ENCODE peak calls at places on chromosomes 1 and 21, in four cellular contexts. Y, B, Q and J are unnamed samples.

GRCh38 chr1:243420369-243420768 is 164.5 kb downstream of the SDCCAG8 start:
- DNase-seq in Y (no peak), Q (no peak), B (no peak), J (no peak)

GRCh38 chr1:52842643-52843310 is at the start of gene ZYG11A:
- DNase-seq in Y (peak), B (peak), Q (peak), J (peak)

GRCh38 chr1:215228193-215228592 is 145.7 kb downstream of the KCNK2 start:
- DNase-seq in Q (no peak), Y (no peak), B (no peak), J (no peak)

GRCh38 chr1:200314085-200314750 is 95.6 kb downstream of the ZNF281 start:
- DNase-seq in Q (no peak), B (no peak), Y (peak), J (no peak)

GRCh38 chr1:52603680-52604501 is 1.7 kb downstream of the GPX7 start:
- DNase-seq in Y (peak), B (no peak), Q (peak), J (no peak)

GRCh38 chr1:193406901-193407300 is 220.5 kb upstream of the B3GALT2 start:
- DNase-seq in Y (peak), Q (peak), B (no peak), J (no peak)

GRCh38 chr1:197399691-197400521 is 131.9 kb downstream of the CRB1 start:
- DNase-seq in Q (peak), B (no peak), Y (peak), J (peak)

GRCh38 chr1:8077602-8078001 is 51.5 kb upstream of the ERRFI1 start:
- DNase-seq in Y (no peak), Q (no peak), B (no peak), J (no peak)

GRCh38 chr1:209430821-209431259 is 152.7 kb upstream of the CAMK1G start:
- DNase-seq in Y (no peak), B (no peak), Q (no peak), J (no peak)

GRCh38 chr1:246631426-246631825 is 65.2 kb downstream of the CNST start:
- DNase-seq in Q (no peak), Y (peak), B (no peak), J (no peak)

GRCh38 chr1:221688488-221688843 is 53.4 kb downstream of the DUSP10 start:
- DNase-seq in B (no peak), Q (no peak), Y (no peak), J (no peak)

GRCh38 chr1:83692524-83693336 is 306.2 kb downstream of the TTLL7 start:
- DNase-seq in Y (peak), Q (peak), B (no peak), J (peak)

GRCh38 chr1:88462481-88463261 is 221.4 kb upstream of the PKN2 start:
- DNase-seq in Y (peak), Q (peak), B (peak), J (peak)

GRCh38 chr1:244865028-244865371 is 657 bp upstream of the HNRNPU start:
- DNase-seq in Y (peak), B (peak), Q (peak), J (no peak)

GRCh38 chr1:25257176-25257575 is 9.9 kb upstream of the RSRP1 start:
- DNase-seq in Q (no peak), B (no peak), Y (peak), J (no peak)

GRCh38 chr1:87115317-87115885 is 201.0 kb downstream of the HS2ST1 start:
- DNase-seq in Q (no peak), Y (peak), B (no peak), J (no peak)

GRCh38 chr1:155485945-155486344 is 76.7 kb downstream of the ASH1L start:
- DNase-seq in B (no peak), Y (no peak), Q (no peak), J (no peak)

GRCh38 chr1:167542109-167543032 is 11.2 kb downstream of the CREG1 start:
- DNase-seq in Y (no peak), Q (no peak), B (no peak), J (no peak)

GRCh38 chr1:94247146-94248094 is 10.0 kb upstream of the ARHGAP29 start:
- DNase-seq in B (peak), Q (peak), Y (peak), J (no peak)

GRCh38 chr1:172742599-172743500 is 83.9 kb downstream of the FASLG start:
- DNase-seq in Q (peak), Y (peak), B (no peak), J (no peak)

GRCh38 chr1:20477355-20478071 is 8.5 kb downstream of the CAMK2N1 start:
- DNase-seq in Q (no peak), Y (no peak), B (no peak), J (no peak)

GRCh38 chr1:16151985-16152384 is 3.9 kb downstream of the EPHA2 start:
- DNase-seq in Y (no peak), Q (no peak), B (no peak), J (no peak)

GRCh38 chr1:16151200-16151708 is 4.6 kb downstream of the EPHA2 start:
- DNase-seq in Y (peak), B (no peak), Q (no peak), J (no peak)

GRCh38 chr1:16153110-16153998 is 2.5 kb downstream of the EPHA2 start:
- DNase-seq in Y (no peak), Q (no peak), B (no peak), J (no peak)

GRCh38 chr1:16153999-16154673 is 1.7 kb downstream of the EPHA2 start:
- DNase-seq in B (peak), Q (no peak), Y (no peak), J (no peak)

GRCh38 chr1:16152521-16153087 is 3.3 kb downstream of the EPHA2 start:
- DNase-seq in Q (peak), Y (no peak), B (peak), J (no peak)
- H3K4me3 ChIP-seq in Q (no peak), Y (no peak), B (no peak), J (peak)

DNA sequence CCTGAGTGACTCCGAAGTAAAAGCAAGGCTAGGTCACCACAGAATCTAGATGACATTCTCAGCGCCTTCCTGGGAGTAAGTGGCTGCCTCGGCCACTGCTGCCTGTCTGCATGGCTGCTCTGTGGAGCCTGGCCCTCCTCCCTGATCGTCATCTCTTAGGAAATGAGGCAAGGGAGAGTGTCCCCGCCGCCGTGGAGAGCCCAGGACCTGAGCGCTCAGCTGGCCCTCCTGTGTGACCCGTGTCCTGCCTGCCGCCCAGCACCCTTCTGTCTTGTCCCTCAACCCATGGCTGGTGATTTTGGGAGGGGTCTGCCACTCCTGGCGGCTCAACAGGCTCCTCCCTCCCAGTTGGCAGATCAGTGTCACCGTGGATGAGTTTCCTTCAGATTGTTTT is 156.4 kb upstream of the COL6A1 start:
- DNase-seq in Y (no peak), Q (no peak), B (no peak), J (no peak)
- H3K4me3 ChIP-seq in Y (no peak), Q (no peak), B (no peak), J (no peak)

GRCh38 chr1:231019711-231020110 is 20.3 kb downstream of the FAM89A start:
- DNase-seq in Q (no peak), Y (no peak), B (no peak), J (no peak)
- H3K4me3 ChIP-seq in Q (no peak), Y (no peak), B (no peak), J (no peak)

DNA sequence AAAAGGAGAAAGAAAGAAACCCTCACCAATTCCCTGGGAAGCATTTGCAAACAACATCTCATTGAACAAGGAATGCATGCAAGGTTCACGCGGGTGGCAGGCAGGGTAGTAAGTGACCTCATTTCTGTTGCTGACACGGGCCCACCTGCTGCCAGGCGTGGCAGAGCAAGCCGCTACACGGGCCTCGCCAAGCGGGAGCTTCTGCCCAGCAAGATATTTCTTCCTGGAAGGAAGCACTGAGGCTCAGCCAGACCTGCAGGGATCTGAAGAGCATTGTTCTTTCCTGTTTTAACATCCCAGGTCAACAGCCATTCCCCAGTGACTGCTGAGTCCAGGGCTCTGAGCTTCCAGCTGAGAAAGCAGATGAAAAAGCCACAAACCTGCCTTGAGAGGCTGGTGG is 91.9 kb upstream of the IGSF21 start:
- DNase-seq in B (no peak), Y (no peak), Q (no peak), J (no peak)
- H3K4me3 ChIP-seq in B (no peak), Y (no peak), Q (no peak), J (no peak)

GRCh38 chr1:89737985-89738510 is 82.8 kb upstream of the LRRC8D start:
- DNase-seq in B (no peak), Q (no peak), Y (no peak), J (no peak)
- H3K4me3 ChIP-seq in B (no peak), Q (no peak), Y (no peak), J (no peak)

GRCh38 chr1:225860860-225861441 is 21.2 kb downstream of the TMEM63A start:
- DNase-seq in B (no peak), Q (no peak), Y (no peak), J (no peak)
- H3K4me3 ChIP-seq in B (no peak), Q (no peak), Y (no peak), J (no peak)

DNA sequence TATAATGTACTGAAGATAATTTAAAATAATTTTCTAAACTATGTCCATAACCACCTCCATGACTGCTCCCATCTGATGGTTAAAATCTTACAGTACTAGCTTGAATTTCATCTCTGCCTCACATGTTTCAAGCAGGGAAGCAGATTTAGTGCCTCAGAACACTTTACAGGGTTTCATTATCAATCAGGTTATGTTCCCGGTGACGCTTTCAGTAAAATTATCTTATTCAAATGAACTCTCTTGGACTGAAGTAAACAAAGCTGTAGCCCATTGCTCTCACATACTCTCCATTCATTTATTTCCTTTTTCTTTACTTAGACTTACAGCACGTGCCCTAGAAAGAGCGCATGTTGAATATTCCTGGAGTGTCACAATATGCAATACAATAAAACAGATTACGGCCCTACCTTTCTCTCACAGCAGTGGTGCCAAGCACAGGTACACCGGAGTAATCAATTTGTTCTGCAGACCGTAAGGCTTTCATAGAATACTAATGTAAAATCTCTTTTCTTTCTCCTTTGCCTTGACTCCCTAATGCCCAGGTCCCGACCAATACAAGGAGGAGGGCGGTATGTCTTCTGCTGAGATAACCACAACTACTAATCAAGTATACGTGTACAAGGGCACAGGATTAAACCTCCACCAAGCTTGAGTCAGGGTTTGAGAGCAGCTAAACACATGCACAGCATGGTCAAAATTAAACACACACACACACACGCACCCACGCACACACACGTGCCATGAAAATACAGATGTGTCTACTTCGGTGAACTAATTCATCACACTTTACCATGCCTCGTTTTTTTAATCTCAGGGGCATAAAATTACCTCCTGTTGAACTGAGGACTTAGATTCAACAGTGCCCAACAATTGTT is 62.8 kb downstream of the NRIP1 start:
- DNase-seq in Y (no peak), Q (no peak), B (no peak), J (no peak)
- H3K4me3 ChIP-seq in Y (no peak), Q (no peak), B (no peak), J (peak)

GRCh38 chr1:78047131-78047530 is 1.4 kb downstream of the GIPC2 start:
- DNase-seq in Y (no peak), B (no peak), Q (no peak), J (no peak)
- H3K4me3 ChIP-seq in Y (no peak), B (peak), Q (peak), J (no peak)

GRCh38 chr1:28246427-28246832 is 10.5 kb downstream of the ATP5IF1 start:
- DNase-seq in Y (peak), Q (peak), B (no peak), J (no peak)

GRCh38 chr1:28249013-28249870 is 10.1 kb upstream of the SESN2 start:
- DNase-seq in Q (peak), B (peak), Y (peak), J (peak)

GRCh38 chr1:28249879-28250295 is 9.4 kb upstream of the SESN2 start:
- DNase-seq in Y (no peak), Q (no peak), B (no peak), J (no peak)

GRCh38 chr1:28247603-28248272 is 11.6 kb upstream of the SESN2 start:
- DNase-seq in Q (no peak), B (no peak), Y (no peak), J (no peak)

GRCh38 chr1:28248273-28249012 is 10.9 kb upstream of the SESN2 start:
- DNase-seq in Q (peak), Y (peak), B (peak), J (no peak)
- H3K4me3 ChIP-seq in Q (peak), Y (peak), B (no peak), J (no peak)